ENCODE peak calls at places on chromosome 9, in nine cellular contexts. X, P, M, H, V, L, D, A and E are unnamed samples.

GRCh38 chr9:91500509-91501011 is 76.9 kb upstream of the NFIL3 start:
- DNase-seq in D (no peak), V (no peak), M (peak; percentile 35), H (peak; percentile 89), L (peak; percentile 75), A (no peak), P (no peak), X (no peak), E (no peak)

GRCh38 chr9:85114799-85115198 is 445.3 kb downstream of the NTRK2 start:
- DNase-seq in H (no peak), V (no peak), L (no peak), M (no peak), X (no peak), D (no peak), A (no peak), P (no peak), E (no peak)

GRCh38 chr9:95816716-95817115 is 58.8 kb upstream of the ERCC6L2 start:
- DNase-seq in V (no peak), H (no peak), D (no peak), M (no peak), L (no peak), X (no peak), P (no peak), A (no peak), E (no peak)

GRCh38 chr9:88988796-88989641 is 2.2 kb upstream of the S1PR3 start:
- DNase-seq in M (no peak), D (no peak), L (peak; percentile 51), X (no peak), H (peak; percentile 63), P (no peak), A (no peak), V (no peak), E (no peak)

GRCh38 chr9:18798518-18799290 is 234.3 kb downstream of the SAXO1 start:
- DNase-seq in A (no peak), X (no peak), M (no peak), L (no peak), V (no peak), H (no peak), P (no peak), D (no peak), E (no peak)

GRCh38 chr9:112050544-112051475 is 124.3 kb downstream of the SUSD1 start:
- DNase-seq in L (peak; percentile 81), V (no peak), H (peak; percentile 100), P (no peak), A (no peak), M (peak; percentile 66), D (no peak), X (no peak), E (no peak)

GRCh38 chr9:4563105-4563504 is 72.8 kb downstream of the SLC1A1 start:
- DNase-seq in A (no peak), H (no peak), X (no peak), L (no peak), D (no peak), M (no peak), P (no peak), V (no peak), E (no peak)

GRCh38 chr9:133813749-133814585 is 75.8 kb upstream of the SARDH start:
- DNase-seq in A (no peak), X (no peak), M (no peak), L (no peak), D (no peak), H (no peak), P (no peak), V (no peak), E (no peak)

GRCh38 chr9:34957492-34958410 is at the start of gene PHF24:
- DNase-seq in H (no peak), L (peak; percentile 67), V (no peak), P (peak; percentile 59), M (no peak), X (peak; percentile 25), A (peak; percentile 7), D (peak; percentile 5), E (peak; percentile 65)

GRCh38 chr9:21964925-21965385 is 29.2 kb downstream of the CDKN2A start:
- DNase-seq in M (no peak), H (peak; percentile 73), P (no peak), A (peak; percentile 60), V (no peak), D (peak; percentile 59), X (peak; percentile 73), L (peak; percentile 74), E (peak; percentile 25)

GRCh38 chr9:81211741-81212140 is 477.6 kb downstream of the TLE1 start:
- DNase-seq in L (no peak), X (no peak), D (no peak), H (no peak), A (no peak), V (no peak), P (no peak), M (no peak), E (no peak)

GRCh38 chr9:122810306-122810946 is 10.5 kb downstream of the OR1K1 start:
- DNase-seq in M (peak; percentile 43), A (peak; percentile 71), L (peak; percentile 84), V (no peak), P (peak; percentile 73), D (peak; percentile 64), X (peak; percentile 85), H (peak; percentile 86), E (peak; percentile 77)

GRCh38 chr9:132244582-132245455 is 83.0 kb downstream of the NTNG2 start:
- DNase-seq in P (no peak), H (peak; percentile 53), D (no peak), L (no peak), V (no peak), X (no peak), M (no peak), A (no peak), E (peak; percentile 81)